ENCODE peak calls at places on chromosomes 16 and 17, in five cellular contexts. One of them, this sample, is unnamed. For H3K9me3, the result is how much of the 10 kb centered on the place peaks cover.

GRCh38 chr16:86089341-86089900 is 190.5 kb downstream of the IRF8 start:
- DNase-seq in adrenal gland: no peak
- DNase-seq in A549: no peak
- DNase-seq in SJSA1: no peak
- DNase-seq in endodermal cell: no peak
- DNase-seq in this sample: no peak

GRCh38 chr16:72111653-72112451 is 18.2 kb downstream of the DHX38 start:
- DNase-seq in adrenal gland: no peak
- DNase-seq in A549: no peak
- DNase-seq in SJSA1: no peak
- DNase-seq in endodermal cell: no peak
- DNase-seq in this sample: no peak

GRCh38 chr17:45813051-45813731 is 29.1 kb downstream of the CRHR1 start:
- DNase-seq in adrenal gland: no peak
- DNase-seq in A549: no peak
- DNase-seq in SJSA1: no peak
- DNase-seq in endodermal cell: peak
- DNase-seq in this sample: no peak

GRCh38 chr17:79073706-79074088 is 927 bp upstream of the ENGASE start:
- DNase-seq in adrenal gland: no peak
- DNase-seq in A549: no peak
- DNase-seq in SJSA1: no peak
- DNase-seq in endodermal cell: peak
- DNase-seq in this sample: peak

GRCh38 chr17:57552114-57552601 is 192.9 kb downstream of the CCDC182 start:
- DNase-seq in adrenal gland: no peak
- DNase-seq in A549: no peak
- DNase-seq in SJSA1: no peak
- DNase-seq in endodermal cell: peak
- DNase-seq in this sample: no peak

GRCh38 chr16:57039148-57039812 is 49.9 kb downstream of the NLRC5 start:
- DNase-seq in adrenal gland: no peak
- DNase-seq in A549: no peak
- DNase-seq in SJSA1: no peak
- DNase-seq in endodermal cell: no peak
- DNase-seq in this sample: no peak

GRCh38 chr17:62653002-62653830 is 25.7 kb downstream of the MRC2 start:
- DNase-seq in adrenal gland: peak
- DNase-seq in A549: peak
- DNase-seq in SJSA1: peak
- DNase-seq in endodermal cell: peak
- DNase-seq in this sample: peak

GRCh38 chr17:78667091-78667490 is 89.9 kb upstream of the DNAH17 start:
- DNase-seq in adrenal gland: no peak
- DNase-seq in A549: no peak
- DNase-seq in SJSA1: no peak
- DNase-seq in endodermal cell: no peak
- DNase-seq in this sample: no peak

GRCh38 chr17:47952181-47953021 is 5.3 kb downstream of the PRR15L start:
- DNase-seq in adrenal gland: no peak
- DNase-seq in A549: no peak
- DNase-seq in SJSA1: no peak
- DNase-seq in endodermal cell: peak
- DNase-seq in this sample: peak

GRCh38 chr16:58196898-58197313 is 1.0 kb downstream of the CSNK2A2 start:
- DNase-seq in adrenal gland: peak
- DNase-seq in A549: no peak
- DNase-seq in SJSA1: peak
- DNase-seq in endodermal cell: peak
- DNase-seq in this sample: no peak

GRCh38 chr16:58198739-58199411 is 969 bp upstream of the CSNK2A2 start:
- DNase-seq in adrenal gland: no peak
- DNase-seq in A549: no peak
- DNase-seq in SJSA1: no peak
- DNase-seq in endodermal cell: peak
- DNase-seq in this sample: no peak

GRCh38 chr16:58200398-58200797 is 2.5 kb upstream of the CSNK2A2 start:
- DNase-seq in adrenal gland: no peak
- DNase-seq in A549: no peak
- DNase-seq in SJSA1: no peak
- DNase-seq in endodermal cell: no peak
- DNase-seq in this sample: no peak

GRCh38 chr16:58197314-58198012 is 443 bp downstream of the CSNK2A2 start:
- DNase-seq in adrenal gland: peak
- DNase-seq in A549: no peak
- DNase-seq in SJSA1: no peak
- DNase-seq in endodermal cell: peak
- DNase-seq in this sample: no peak

GRCh38 chr16:58198022-58198683 is at the start of gene CSNK2A2:
- DNase-seq in adrenal gland: peak
- DNase-seq in A549: peak
- DNase-seq in SJSA1: peak
- DNase-seq in endodermal cell: peak
- DNase-seq in this sample: peak
- H3K9me3 ChIP-seq in adrenal gland: under half
- H3K9me3 ChIP-seq in A549: under half
- H3K9me3 ChIP-seq in SJSA1: under half
- H3K9me3 ChIP-seq in endodermal cell: under half
- H3K9me3 ChIP-seq in this sample: under half

GRCh38 chr16:35753559-35754390 is 2294.4 kb downstream of the TP53TG3F start:
- DNase-seq in adrenal gland: no peak
- DNase-seq in A549: no peak
- DNase-seq in SJSA1: no peak
- DNase-seq in endodermal cell: no peak
- DNase-seq in this sample: no peak

GRCh38 chr16:35751191-35751941 is 2292.0 kb downstream of the TP53TG3F start:
- DNase-seq in adrenal gland: no peak
- DNase-seq in A549: no peak
- DNase-seq in SJSA1: no peak
- DNase-seq in endodermal cell: no peak
- DNase-seq in this sample: no peak

GRCh38 chr16:35752012-35752772 is 2292.8 kb downstream of the TP53TG3F start:
- DNase-seq in adrenal gland: no peak
- DNase-seq in A549: no peak
- DNase-seq in SJSA1: no peak
- DNase-seq in endodermal cell: no peak
- DNase-seq in this sample: no peak

GRCh38 chr16:35754391-35755369 is 2295.3 kb downstream of the TP53TG3F start:
- DNase-seq in adrenal gland: no peak
- DNase-seq in A549: no peak
- DNase-seq in SJSA1: no peak
- DNase-seq in endodermal cell: no peak
- DNase-seq in this sample: no peak

DNA sequence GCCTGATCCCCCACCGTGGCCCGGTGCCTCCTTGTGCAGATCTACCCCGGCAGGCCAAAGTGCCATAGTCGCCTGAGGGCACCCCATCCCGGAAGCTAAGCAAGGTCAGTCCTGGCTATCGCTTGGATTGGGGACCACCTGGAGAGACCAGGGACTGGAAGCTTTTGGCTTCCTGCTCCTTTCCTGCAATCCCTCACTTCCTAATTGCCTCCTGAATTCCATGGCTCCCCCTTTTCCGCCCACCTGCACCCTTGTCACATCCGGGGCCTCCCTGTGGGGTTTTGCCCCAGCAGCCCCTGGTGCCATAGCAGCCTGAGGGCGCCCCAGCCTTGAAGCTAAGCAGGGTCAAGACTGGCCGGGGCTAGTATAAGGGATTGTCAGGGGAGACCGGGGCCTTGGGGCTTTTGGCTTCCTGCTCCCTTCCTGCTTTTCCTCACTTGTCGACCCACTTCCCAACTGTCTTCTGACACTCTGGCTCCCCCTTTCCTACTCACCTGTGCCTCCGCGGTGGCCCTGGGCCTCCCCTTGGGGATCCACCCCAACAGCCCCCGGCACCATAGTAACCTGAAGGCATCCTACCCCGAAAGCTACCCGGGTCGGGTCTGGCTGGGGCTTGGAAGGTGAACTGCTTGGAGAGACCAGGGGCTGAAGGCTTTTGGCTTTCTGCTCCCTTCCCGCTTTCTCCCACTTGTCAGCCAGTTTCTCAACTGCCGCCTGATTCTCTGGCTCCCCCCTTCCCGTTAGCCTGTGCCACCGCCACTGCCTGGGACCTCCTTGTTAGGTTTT is 2293.6 kb downstream of the TP53TG3F start:
- DNase-seq in adrenal gland: no peak
- DNase-seq in A549: no peak
- DNase-seq in SJSA1: no peak
- DNase-seq in endodermal cell: no peak
- DNase-seq in this sample: no peak
- H3K9me3 ChIP-seq in adrenal gland: under half
- H3K9me3 ChIP-seq in A549: under half
- H3K9me3 ChIP-seq in SJSA1: under half
- H3K9me3 ChIP-seq in endodermal cell: under half
- H3K9me3 ChIP-seq in this sample: under half

GRCh38 chr17:69858460-69858859 is 216.6 kb upstream of the KCNJ16 start:
- DNase-seq in adrenal gland: no peak
- DNase-seq in A549: no peak
- DNase-seq in SJSA1: no peak
- DNase-seq in endodermal cell: no peak
- DNase-seq in this sample: no peak
- H3K9me3 ChIP-seq in adrenal gland: under half
- H3K9me3 ChIP-seq in A549: under half
- H3K9me3 ChIP-seq in SJSA1: under half
- H3K9me3 ChIP-seq in endodermal cell: under half
- H3K9me3 ChIP-seq in this sample: under half

DNA sequence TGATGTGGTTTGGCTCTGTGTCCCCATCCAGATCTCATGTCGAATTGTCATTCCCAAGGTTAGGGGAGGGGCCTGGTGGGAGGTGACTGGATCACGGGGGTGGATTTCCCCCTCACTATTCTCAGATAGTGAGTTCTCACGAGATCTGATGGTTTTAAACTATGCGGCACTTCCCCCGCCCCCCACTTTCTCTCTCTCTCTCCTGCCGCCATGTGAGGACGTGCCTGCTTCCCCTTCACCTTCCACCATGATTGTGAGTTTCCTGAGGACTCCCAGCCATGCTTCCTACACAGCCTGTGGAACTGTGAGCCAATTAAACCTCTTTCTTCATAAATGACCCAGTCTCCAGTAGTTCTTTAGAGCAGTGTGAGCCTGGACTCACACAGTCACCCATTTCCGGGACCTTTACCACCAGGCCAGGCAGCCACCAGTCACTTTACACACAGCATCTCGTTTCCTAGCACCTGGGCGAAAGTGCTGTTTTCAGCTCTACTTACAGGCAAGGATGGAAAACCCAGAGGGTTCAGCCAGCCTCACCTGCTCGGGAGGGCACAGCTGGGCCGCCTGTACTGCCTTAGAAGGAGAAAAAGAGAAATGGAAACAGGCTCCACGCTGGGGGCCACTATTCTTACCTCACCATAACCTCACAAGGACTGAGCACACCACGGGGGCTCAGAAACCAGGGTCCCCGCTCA is 13.8 kb upstream of the ZC3H18 start:
- DNase-seq in adrenal gland: no peak
- DNase-seq in A549: no peak
- DNase-seq in SJSA1: no peak
- DNase-seq in endodermal cell: no peak
- DNase-seq in this sample: no peak
- H3K9me3 ChIP-seq in adrenal gland: under half
- H3K9me3 ChIP-seq in A549: under half
- H3K9me3 ChIP-seq in SJSA1: under half
- H3K9me3 ChIP-seq in endodermal cell: under half
- H3K9me3 ChIP-seq in this sample: under half